ENCODE peak calls at places on chromosomes 5 and 9, in four cellular contexts. One of them, this sample, is unnamed.
A peak's percentile ranks its signal among the peaks of the same experiment; 100 is the strongest.

GRCh38 chr5:176797456-176798093 is 12.8 kb upstream of the UNC5A start:
- DNase-seq in fibroblast of villous mesenchyme: no peak
- DNase-seq in neural progenitor cell: no peak
- DNase-seq in A549: no peak
- DNase-seq in this sample: no peak

GRCh38 chr9:135584371-135584770 is 22.8 kb downstream of the PAEP start:
- DNase-seq in fibroblast of villous mesenchyme: no peak
- DNase-seq in A549: no peak
- DNase-seq in neural progenitor cell: no peak
- DNase-seq in this sample: peak; percentile 80

GRCh38 chr5:177455036-177455660 is 8.5 kb downstream of the PRR7 start:
- DNase-seq in fibroblast of villous mesenchyme: peak; percentile 65
- DNase-seq in A549: peak; percentile 84
- DNase-seq in neural progenitor cell: peak; percentile 94
- DNase-seq in this sample: peak; percentile 91

GRCh38 chr5:73938280-73938937 is 312.4 kb downstream of the ARHGEF28 start:
- DNase-seq in fibroblast of villous mesenchyme: peak; percentile 91
- DNase-seq in neural progenitor cell: no peak
- DNase-seq in A549: peak; percentile 66
- DNase-seq in this sample: no peak

GRCh38 chr5:83368317-83368716 is 103.2 kb upstream of the VCAN start:
- DNase-seq in fibroblast of villous mesenchyme: peak; percentile 69
- DNase-seq in A549: no peak
- DNase-seq in neural progenitor cell: no peak
- DNase-seq in this sample: no peak

GRCh38 chr5:179294891-179295777 is 50.1 kb downstream of the ADAMTS2 start:
- DNase-seq in A549: no peak
- DNase-seq in fibroblast of villous mesenchyme: no peak
- DNase-seq in neural progenitor cell: no peak
- DNase-seq in this sample: no peak

GRCh38 chr5:112475747-112476435 is 56.8 kb upstream of the EPB41L4A start:
- DNase-seq in fibroblast of villous mesenchyme: no peak
- DNase-seq in A549: no peak
- DNase-seq in neural progenitor cell: no peak
- DNase-seq in this sample: no peak

GRCh38 chr9:134371731-134372130 is 45.5 kb downstream of the RXRA start:
- DNase-seq in A549: no peak
- DNase-seq in fibroblast of villous mesenchyme: peak; percentile 69
- DNase-seq in neural progenitor cell: no peak
- DNase-seq in this sample: no peak

GRCh38 chr5:23389543-23390215 is 117.7 kb upstream of the PRDM9 start:
- DNase-seq in neural progenitor cell: peak; percentile 73
- DNase-seq in fibroblast of villous mesenchyme: no peak
- DNase-seq in A549: no peak
- DNase-seq in this sample: no peak

GRCh38 chr9:71652480-71652879 is 115.8 kb downstream of the CEMIP2 start:
- DNase-seq in fibroblast of villous mesenchyme: no peak
- DNase-seq in neural progenitor cell: no peak
- DNase-seq in A549: no peak
- DNase-seq in this sample: no peak

GRCh38 chr5:89866410-89866809 is 543.1 kb downstream of the CETN3 start:
- DNase-seq in fibroblast of villous mesenchyme: no peak
- DNase-seq in A549: no peak
- DNase-seq in neural progenitor cell: no peak
- DNase-seq in this sample: no peak

GRCh38 chr5:157312492-157312891 is 46.6 kb downstream of the CYFIP2 start:
- DNase-seq in A549: peak; percentile 63
- DNase-seq in neural progenitor cell: peak; percentile 60
- DNase-seq in fibroblast of villous mesenchyme: peak; percentile 64
- DNase-seq in this sample: no peak

GRCh38 chr5:150589791-150590601 is 50.5 kb upstream of the SYNPO start:
- DNase-seq in neural progenitor cell: peak; percentile 64
- DNase-seq in fibroblast of villous mesenchyme: peak; percentile 74
- DNase-seq in A549: no peak
- DNase-seq in this sample: no peak

GRCh38 chr9:35105126-35105525 is 2.2 kb upstream of the STOML2 start:
- DNase-seq in A549: no peak
- DNase-seq in neural progenitor cell: no peak
- DNase-seq in fibroblast of villous mesenchyme: no peak
- DNase-seq in this sample: no peak

GRCh38 chr5:2714026-2714425 is 37.5 kb downstream of the IRX2 start:
- DNase-seq in fibroblast of villous mesenchyme: no peak
- DNase-seq in A549: no peak
- DNase-seq in neural progenitor cell: no peak
- DNase-seq in this sample: no peak

GRCh38 chr9:16134351-16134750 is 581.5 kb downstream of the CCDC171 start:
- DNase-seq in A549: no peak
- DNase-seq in neural progenitor cell: no peak
- DNase-seq in fibroblast of villous mesenchyme: no peak
- DNase-seq in this sample: no peak

GRCh38 chr5:107966216-107966615 is 295.5 kb upstream of the EFNA5 start:
- DNase-seq in fibroblast of villous mesenchyme: no peak
- DNase-seq in A549: no peak
- DNase-seq in neural progenitor cell: no peak
- DNase-seq in this sample: no peak

GRCh38 chr9:72903103-72903502 is 49.8 kb downstream of the ALDH1A1 start:
- DNase-seq in neural progenitor cell: no peak
- DNase-seq in fibroblast of villous mesenchyme: no peak
- DNase-seq in A549: no peak
- DNase-seq in this sample: no peak

GRCh38 chr9:112002131-112002846 is 105.7 kb downstream of the UGCG start:
- DNase-seq in A549: no peak
- DNase-seq in fibroblast of villous mesenchyme: no peak
- DNase-seq in neural progenitor cell: no peak
- DNase-seq in this sample: peak; percentile 40

GRCh38 chr5:89878140-89878570 is 531.4 kb downstream of the CETN3 start:
- DNase-seq in fibroblast of villous mesenchyme: peak; percentile 76
- DNase-seq in A549: peak; percentile 5
- DNase-seq in neural progenitor cell: peak; percentile 3
- DNase-seq in this sample: no peak

GRCh38 chr5:158244882-158245281 is 385.9 kb upstream of the CLINT1 start:
- DNase-seq in neural progenitor cell: no peak
- DNase-seq in A549: no peak
- DNase-seq in fibroblast of villous mesenchyme: no peak
- DNase-seq in this sample: no peak

GRCh38 chr5:90866333-90866732 is 307.7 kb downstream of the ADGRV1 start:
- DNase-seq in A549: peak; percentile 32
- DNase-seq in fibroblast of villous mesenchyme: peak; percentile 30
- DNase-seq in neural progenitor cell: no peak
- DNase-seq in this sample: no peak

DNA sequence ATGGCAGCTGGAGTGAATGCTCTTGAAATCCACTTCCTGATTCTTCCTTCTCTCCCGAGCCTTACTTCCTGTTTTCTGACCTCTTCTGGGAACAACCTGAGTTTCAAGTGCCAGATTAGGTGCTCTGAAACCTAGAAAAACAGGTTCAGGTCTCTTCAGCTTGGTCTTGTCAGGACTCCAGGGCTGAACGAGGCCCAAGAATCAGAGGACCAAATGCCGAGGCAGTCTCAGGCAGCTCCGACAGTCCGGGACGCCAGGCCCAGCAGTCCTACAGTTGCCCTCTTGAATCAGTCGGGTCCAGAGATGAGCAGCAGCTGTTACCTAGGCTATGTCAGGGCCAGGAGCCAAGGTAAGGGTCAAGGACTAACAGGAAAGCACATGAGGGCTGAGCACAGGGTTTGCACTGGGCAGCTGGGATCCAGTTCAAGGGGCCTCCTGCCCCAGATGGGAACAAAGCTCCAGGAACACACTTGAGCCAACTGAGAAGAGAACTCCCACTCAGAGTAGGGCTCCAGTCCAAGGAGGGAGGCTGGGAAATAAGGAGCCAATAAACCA is 38.3 kb upstream of the ADRA1B start:
- DNase-seq in fibroblast of villous mesenchyme: no peak
- DNase-seq in A549: no peak
- DNase-seq in neural progenitor cell: no peak
- DNase-seq in this sample: no peak
- TF ChIP-seq CTCF in fibroblast of villous mesenchyme: no peak
- TF ChIP-seq CTCF in A549: no peak
- TF ChIP-seq CTCF in neural progenitor cell: no peak
- TF ChIP-seq CTCF in this sample: no peak

DNA sequence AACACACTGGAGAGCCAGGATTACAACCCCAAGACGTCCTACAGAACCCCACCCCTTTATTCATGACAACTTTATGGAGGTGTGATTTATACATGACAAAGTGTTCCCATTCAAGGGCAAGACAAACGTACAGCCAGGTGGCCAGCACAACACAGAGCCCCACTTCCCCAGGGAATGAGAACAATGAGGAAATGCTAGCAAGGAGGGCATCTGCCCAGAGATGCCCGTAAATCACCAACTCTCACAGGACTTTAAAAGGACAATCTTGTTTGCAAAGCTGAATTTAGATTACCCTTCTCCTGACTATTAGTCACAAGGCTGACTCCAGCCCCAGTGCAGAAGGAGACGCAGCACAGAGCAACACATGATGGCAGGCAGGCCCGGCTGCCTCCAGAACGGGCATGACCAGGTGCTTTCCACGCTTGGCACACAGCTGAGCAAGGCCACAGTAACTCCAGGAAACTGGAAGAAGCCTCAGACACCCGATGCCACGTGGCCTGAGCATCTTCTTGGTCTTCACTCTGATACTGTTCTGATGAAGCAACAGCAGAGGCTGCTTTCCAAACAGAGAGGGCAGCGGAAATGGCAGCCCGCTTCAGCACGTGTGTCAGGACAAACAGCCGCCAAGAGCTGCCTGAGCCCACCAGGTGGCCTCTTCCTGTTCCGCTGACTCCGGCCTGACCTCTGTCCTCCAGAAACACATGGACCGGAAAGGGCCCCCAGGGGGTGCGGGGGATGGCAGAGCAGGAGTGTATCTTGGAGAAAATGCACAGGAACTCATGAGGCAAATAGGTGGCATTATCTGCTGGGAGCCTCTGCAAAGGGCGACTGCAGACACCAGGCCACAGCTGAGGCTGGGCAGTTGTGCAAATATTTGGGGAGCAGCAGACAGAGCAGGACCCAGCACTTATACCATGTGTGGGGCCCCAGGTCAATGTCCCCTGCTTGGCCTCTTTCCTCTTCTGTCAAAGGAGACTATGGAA is 51.3 kb downstream of the ROR2 start:
- DNase-seq in A549: no peak
- DNase-seq in fibroblast of villous mesenchyme: peak; percentile 88
- DNase-seq in neural progenitor cell: peak; percentile 38
- DNase-seq in this sample: peak; percentile 88
- TF ChIP-seq CTCF in A549: no peak
- TF ChIP-seq CTCF in fibroblast of villous mesenchyme: no peak
- TF ChIP-seq CTCF in neural progenitor cell: no peak
- TF ChIP-seq CTCF in this sample: no peak

DNA sequence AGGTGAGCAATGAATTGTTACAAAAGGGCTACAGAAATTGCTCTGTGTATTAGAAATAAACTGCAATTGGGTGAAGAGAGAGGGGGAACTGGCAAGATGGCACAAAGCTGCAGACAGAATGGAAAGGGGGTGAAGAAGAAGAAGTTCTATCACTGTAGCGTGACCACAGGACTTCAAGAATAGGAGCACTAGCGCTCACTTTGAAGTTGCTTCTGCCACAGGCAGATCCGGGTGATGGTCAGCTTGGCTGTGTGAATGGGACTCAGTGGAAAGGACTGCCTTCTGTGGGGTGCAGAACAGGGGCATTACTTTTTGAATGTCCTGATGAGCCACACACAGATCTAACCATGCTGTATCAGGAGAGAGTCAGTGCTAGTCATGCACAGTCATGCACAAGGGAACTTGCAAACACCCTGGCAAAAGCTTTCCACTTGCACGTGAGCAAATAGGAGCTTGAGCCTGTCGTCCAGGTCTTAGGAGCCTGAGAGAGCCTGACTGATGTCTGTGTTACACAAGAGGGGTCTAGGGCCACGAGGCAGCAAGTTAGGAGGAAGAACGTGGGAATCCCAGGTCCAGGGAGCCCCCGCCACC is 16.3 kb downstream of the IL5 start:
- DNase-seq in A549: no peak
- DNase-seq in fibroblast of villous mesenchyme: no peak
- DNase-seq in neural progenitor cell: no peak
- DNase-seq in this sample: no peak
- TF ChIP-seq CTCF in A549: no peak
- TF ChIP-seq CTCF in fibroblast of villous mesenchyme: no peak
- TF ChIP-seq CTCF in neural progenitor cell: no peak
- TF ChIP-seq CTCF in this sample: no peak

GRCh38 chr5:64201986-64202385 is 36.3 kb downstream of the RNF180 start:
- DNase-seq in neural progenitor cell: no peak
- DNase-seq in A549: no peak
- DNase-seq in fibroblast of villous mesenchyme: no peak
- DNase-seq in this sample: no peak

GRCh38 chr5:64210866-64211265 is 45.2 kb downstream of the RNF180 start:
- DNase-seq in A549: no peak
- DNase-seq in neural progenitor cell: no peak
- DNase-seq in fibroblast of villous mesenchyme: peak; percentile 53
- DNase-seq in this sample: no peak

GRCh38 chr5:64209353-64209752 is 43.7 kb downstream of the RNF180 start:
- DNase-seq in A549: no peak
- DNase-seq in fibroblast of villous mesenchyme: no peak
- DNase-seq in neural progenitor cell: no peak
- DNase-seq in this sample: no peak

GRCh38 chr5:64207978-64208377 is 42.3 kb downstream of the RNF180 start:
- DNase-seq in neural progenitor cell: no peak
- DNase-seq in fibroblast of villous mesenchyme: peak; percentile 17
- DNase-seq in A549: peak; percentile 14
- DNase-seq in this sample: no peak

DNA sequence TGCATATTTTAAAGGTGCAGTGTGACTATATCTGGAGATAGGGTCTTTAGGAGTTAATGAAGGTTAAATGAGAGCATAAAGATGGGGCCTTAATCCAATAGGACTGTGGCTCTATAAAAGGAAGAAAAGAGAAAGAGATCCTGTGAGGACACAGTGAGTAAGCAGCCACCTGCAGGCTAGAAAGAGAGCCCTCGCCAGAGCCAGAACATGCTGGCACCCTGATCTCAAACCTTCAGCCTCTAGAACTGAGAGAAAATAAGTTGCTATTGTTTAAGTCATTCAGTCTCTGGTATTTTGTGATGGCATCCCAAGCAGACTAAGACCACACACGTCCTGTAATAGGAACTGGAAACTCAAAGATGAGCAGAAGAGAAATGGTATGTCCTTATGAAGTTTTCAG is 41.0 kb downstream of the RNF180 start:
- DNase-seq in fibroblast of villous mesenchyme: no peak
- DNase-seq in neural progenitor cell: peak; percentile 34
- DNase-seq in A549: no peak
- DNase-seq in this sample: no peak
- TF ChIP-seq CTCF in fibroblast of villous mesenchyme: no peak
- TF ChIP-seq CTCF in neural progenitor cell: peak; percentile 16
- TF ChIP-seq CTCF in A549: no peak
- TF ChIP-seq CTCF in this sample: no peak

GRCh38 chr9:127908660-127908926 is 8.2 kb downstream of the ST6GALNAC4 start:
- DNase-seq in A549: no peak
- DNase-seq in neural progenitor cell: no peak
- DNase-seq in fibroblast of villous mesenchyme: no peak
- DNase-seq in this sample: no peak
- TF ChIP-seq CTCF in A549: no peak
- TF ChIP-seq CTCF in neural progenitor cell: no peak
- TF ChIP-seq CTCF in fibroblast of villous mesenchyme: no peak
- TF ChIP-seq CTCF in this sample: no peak